ENCODE peak calls at places on chromosome 20, in five cellular contexts. Q is neuronal stem cell, M is H1, A is mesenchymal stem cell, P is trophoblast cell. Z is an unnamed sample.
A peak's percentile ranks its signal among the peaks of the same experiment; 100 is the strongest.

GRCh38 chr20:7883309-7883708 is 56.9 kb downstream of the HAO1 start:
- DNase-seq in P (no peak), A (no peak), Q (no peak), M (no peak), Z (no peak)

GRCh38 chr20:51129201-51129671 is 106.3 kb upstream of the KCNG1 start:
- DNase-seq in Q (no peak), P (no peak), M (no peak), A (peak; percentile 53), Z (peak; percentile 3)

GRCh38 chr20:32189123-32189410 is 18.5 kb downstream of the PLAGL2 start:
- DNase-seq in M (no peak), A (no peak), P (no peak), Q (no peak), Z (no peak)

GRCh38 chr20:50815162-50815989 is 20.5 kb downstream of the BCAS4 start:
- DNase-seq in Q (no peak), A (peak; percentile 77), M (no peak), P (no peak), Z (no peak)

GRCh38 chr20:61658563-61658962 is 406.5 kb downstream of the CDH4 start:
- DNase-seq in M (no peak), A (no peak), Q (no peak), P (no peak), Z (no peak)

GRCh38 chr20:14208956-14209355 is 128.5 kb downstream of the FLRT3 start:
- DNase-seq in Q (no peak), M (no peak), P (no peak), A (no peak), Z (no peak)

GRCh38 chr20:23151008-23151703 is 65.0 kb upstream of the CD93 start:
- DNase-seq in Q (no peak), A (no peak), M (peak; percentile 32), P (no peak), Z (peak; percentile 17)

GRCh38 chr20:22471156-22471836 is 113.1 kb downstream of the FOXA2 start:
- DNase-seq in P (no peak), A (no peak), M (no peak), Q (no peak), Z (no peak)

GRCh38 chr20:11796041-11796440 is 121.7 kb upstream of the BTBD3 start:
- DNase-seq in Q (no peak), M (no peak), A (peak; percentile 70), P (no peak), Z (no peak)

GRCh38 chr20:18034039-18034438 is 23.7 kb downstream of the OVOL2 start:
- DNase-seq in A (no peak), Q (no peak), M (no peak), P (no peak), Z (no peak)

GRCh38 chr20:25294459-25295385 is 46.8 kb downstream of the PYGB start:
- DNase-seq in M (peak; percentile 87), Q (peak; percentile 33), A (peak; percentile 75), P (peak; percentile 54), Z (peak; percentile 87)

GRCh38 chr20:39885975-39886649 is 802.9 kb downstream of the MAFB start:
- DNase-seq in M (peak; percentile 66), P (peak; percentile 86), A (peak; percentile 82), Q (peak; percentile 40), Z (peak; percentile 77)

GRCh38 chr20:25178563-25179438 is 16.7 kb upstream of the ENTPD6 start:
- DNase-seq in P (peak; percentile 94), A (peak; percentile 66), M (peak; percentile 48), Q (peak; percentile 29), Z (no peak)

GRCh38 chr20:50464026-50464724 is 46.0 kb upstream of the PTPN1 start:
- DNase-seq in Q (peak; percentile 32), A (peak; percentile 70), P (peak; percentile 52), M (peak; percentile 77), Z (peak; percentile 82)

GRCh38 chr20:11581271-11581670 is 336.4 kb upstream of the BTBD3 start:
- DNase-seq in Q (no peak), M (no peak), P (no peak), A (no peak), Z (peak; percentile 45)

GRCh38 chr20:52859156-52859887 is 112.8 kb upstream of the TSHZ2 start:
- DNase-seq in P (no peak), M (no peak), A (peak; percentile 54), Q (no peak), Z (peak; percentile 38)

GRCh38 chr20:41248371-41249024 is 69.0 kb downstream of the ZHX3 start:
- DNase-seq in Q (no peak), A (peak; percentile 73), P (no peak), M (no peak), Z (no peak)

GRCh38 chr20:14948416-14948815 is 611.0 kb upstream of the FLRT3 start:
- DNase-seq in P (no peak), A (no peak), M (no peak), Q (no peak), Z (no peak)

GRCh38 chr20:14069796-14070195 is 74.5 kb downstream of the MACROD2 start:
- DNase-seq in A (no peak), Q (no peak), P (no peak), M (no peak), Z (no peak)

GRCh38 chr20:56249244-56249955 is 868 bp downstream of the MC3R start:
- DNase-seq in M (peak; percentile 76), Q (no peak), P (peak; percentile 44), A (no peak), Z (peak; percentile 75)

GRCh38 chr20:2558581-2559301 is 22.4 kb downstream of the TMC2 start:
- DNase-seq in A (no peak), M (peak; percentile 61), Q (no peak), P (no peak), Z (peak; percentile 45)

GRCh38 chr20:31260326-31260932 is 3.0 kb downstream of the DEFB115 start:
- DNase-seq in M (no peak), Q (no peak), A (no peak), P (peak; percentile 1), Z (no peak)

GRCh38 chr20:61322151-61322860 is 70.2 kb downstream of the CDH4 start:
- DNase-seq in M (no peak), P (no peak), A (no peak), Q (no peak), Z (no peak)

GRCh38 chr20:13221673-13222318 is 722 bp downstream of the ISM1 start:
- DNase-seq in A (peak; percentile 59), Q (peak; percentile 72), M (peak; percentile 82), P (peak; percentile 77), Z (peak; percentile 75)

GRCh38 chr20:51451484-51451883 is 91.0 kb downstream of the NFATC2 start:
- DNase-seq in A (no peak), P (no peak), M (no peak), Q (no peak), Z (no peak)

GRCh38 chr20:33278700-33279099 is 4.3 kb upstream of the BPIFB1 start:
- DNase-seq in A (no peak), P (no peak), M (no peak), Q (no peak), Z (no peak)

DNA sequence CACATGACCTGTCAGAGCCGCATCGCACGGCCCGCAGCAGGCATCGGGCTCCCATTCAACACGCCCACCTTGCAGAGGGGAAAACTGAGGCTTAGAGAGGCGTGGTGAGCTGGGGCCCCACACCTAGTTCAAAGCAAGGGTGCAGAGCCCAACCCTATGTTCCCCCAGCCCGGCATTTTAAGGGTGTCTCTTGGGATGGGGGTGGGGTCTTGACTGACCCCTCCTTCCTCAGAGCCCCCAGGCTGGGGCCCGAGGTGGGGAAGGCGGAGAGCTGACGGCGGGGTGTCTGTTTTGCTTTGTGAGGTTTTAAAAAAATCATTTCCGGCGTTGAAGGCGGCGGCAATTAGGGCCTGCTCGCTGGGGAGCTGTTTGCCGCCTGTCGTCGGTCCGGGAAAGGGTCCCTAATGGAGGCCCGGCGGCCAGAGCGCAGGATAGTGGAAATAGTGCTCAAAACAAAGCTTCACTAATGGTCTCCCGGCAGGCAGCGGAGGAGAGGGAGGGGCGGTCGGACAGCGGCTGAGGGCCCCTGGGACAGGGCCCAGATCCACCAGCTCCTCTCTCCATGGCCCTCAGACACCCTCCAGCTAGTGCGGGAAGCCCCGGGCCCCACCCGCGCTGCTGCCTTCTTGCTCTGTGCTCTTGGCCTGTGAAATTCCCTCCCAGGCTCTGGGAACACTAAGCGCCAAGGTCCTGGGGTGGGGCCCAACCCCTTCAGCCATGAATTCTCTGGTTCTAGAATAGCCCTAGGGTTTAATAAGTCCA is 11.9 kb downstream of the VSTM2L start:
- DNase-seq in P (no peak), M (peak; percentile 82), Q (peak; percentile 73), A (peak; percentile 24), Z (peak; percentile 81)
- H2AFZ ChIP-seq in P (peak overlapping the region; percentile 12), M (no peak overlapping the region), Q (peak overlapping the region; percentile 91), A (no peak overlapping the region), Z (no peak overlapping the region)

DNA sequence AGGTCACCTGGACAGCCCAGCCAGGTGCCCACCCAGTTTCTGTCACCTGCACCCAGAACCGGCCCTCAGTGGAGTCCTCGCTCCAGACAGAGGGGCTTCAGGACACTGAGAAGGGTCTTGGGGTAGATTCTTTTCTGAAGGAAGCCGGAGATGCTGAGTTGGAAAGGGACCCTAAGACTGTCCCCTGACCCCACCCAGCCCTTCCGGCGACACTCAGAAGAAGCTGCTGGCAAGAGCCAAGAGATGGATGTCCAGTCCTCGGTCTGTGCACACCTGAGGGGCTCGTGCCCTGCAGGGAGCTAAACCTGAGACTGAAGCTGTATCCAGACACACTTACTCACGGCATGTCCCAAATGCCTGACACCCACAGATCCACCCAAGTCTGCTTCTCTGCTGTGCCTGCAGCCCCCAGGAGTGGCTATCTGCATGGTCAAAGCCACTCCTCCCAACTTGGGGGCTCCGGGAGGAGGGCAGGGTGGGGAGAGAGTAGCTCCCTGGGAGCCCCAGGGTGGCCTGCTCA is 20.2 kb downstream of the NTSR1 start:
- DNase-seq in M (no peak), Q (no peak), P (no peak), A (no peak), Z (no peak)
- H2BK12ac ChIP-seq in M (no peak overlapping the region), Q (no peak overlapping the region), P (no peak overlapping the region), A (no peak overlapping the region), Z (no peak overlapping the region)

DNA sequence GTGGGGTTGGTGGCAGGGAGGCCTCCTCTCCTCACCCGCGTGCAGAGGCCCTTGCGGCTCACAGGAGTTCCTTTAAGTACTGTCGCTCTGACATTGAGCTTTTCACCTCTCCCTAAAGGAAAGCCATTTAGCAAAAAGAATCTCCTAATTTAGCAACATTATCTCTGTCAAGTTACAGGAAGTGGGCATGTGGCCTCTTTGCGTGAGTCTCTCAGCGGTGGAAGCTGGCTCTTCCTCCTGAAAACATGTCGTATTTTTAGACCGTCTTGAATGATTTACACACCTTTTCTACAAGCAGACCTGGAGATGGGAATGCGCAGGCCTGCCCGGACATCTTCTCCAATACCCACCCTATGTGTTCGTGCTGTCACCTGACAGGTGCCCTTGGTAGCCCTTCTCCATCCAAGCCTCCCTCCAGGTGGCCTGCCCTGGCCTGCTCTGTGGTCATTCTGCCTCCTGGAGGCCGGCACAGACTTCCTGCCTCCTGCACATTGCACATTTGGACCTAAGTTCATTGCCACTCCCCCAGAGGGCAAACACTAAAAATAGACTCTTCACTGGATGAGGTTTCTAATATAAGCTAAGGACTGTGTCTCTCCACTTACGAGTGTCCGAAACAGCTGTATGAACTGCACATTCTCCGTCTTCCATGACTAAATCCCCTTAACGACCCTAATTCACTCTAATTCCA is 18.5 kb upstream of the PHACTR3 start:
- DNase-seq in P (no peak), Q (no peak), A (no peak), M (no peak), Z (no peak)
- H2AFZ ChIP-seq in P (no peak overlapping the region), Q (no peak overlapping the region), A (no peak overlapping the region), M (no peak overlapping the region), Z (no peak overlapping the region)

GRCh38 chr20:4560667-4561066 is 161.0 kb upstream of the PRND start:
- DNase-seq in A (no peak), P (no peak), Q (no peak), M (no peak), Z (no peak)

GRCh38 chr20:4559906-4560305 is 161.8 kb upstream of the PRND start:
- DNase-seq in P (no peak), Q (no peak), M (no peak), A (no peak), Z (no peak)

GRCh38 chr20:4559106-4559505 is 162.6 kb upstream of the PRND start:
- DNase-seq in P (no peak), M (no peak), Q (no peak), A (no peak), Z (no peak)

GRCh38 chr20:4563534-4563933 is 158.2 kb upstream of the PRND start:
- DNase-seq in A (peak; percentile 79), M (peak; percentile 53), P (peak; percentile 62), Q (peak; percentile 27), Z (peak; percentile 50)

GRCh38 chr20:4563031-4563430 is 158.7 kb upstream of the PRND start:
- DNase-seq in M (no peak), Q (no peak), A (no peak), P (no peak), Z (no peak)
- H2BK12ac ChIP-seq in M (no peak overlapping the region), Q (no peak overlapping the region), A (no peak overlapping the region), P (no peak overlapping the region), Z (no peak overlapping the region)

Z was measured in H9.